ENCODE peak calls at places on chromosomes 7 and 10, in five cellular contexts. One of them, this sample, is unnamed.

GRCh38 chr7:25857376-25858067 is 294.5 kb upstream of the NFE2L3 start:
- DNase-seq in astrocyte: no peak
- DNase-seq in body of pancreas: no peak
- DNase-seq in NCI-H774: no peak
- DNase-seq in T-helper 2 cell: no peak
- DNase-seq in this sample: no peak

GRCh38 chr7:14837216-14837615 is 65.3 kb downstream of the DGKB start:
- DNase-seq in astrocyte: no peak
- DNase-seq in T-helper 2 cell: no peak
- DNase-seq in body of pancreas: no peak
- DNase-seq in NCI-H774: no peak
- DNase-seq in this sample: no peak

GRCh38 chr10:119726291-119727261 is 726 bp downstream of the INPP5F start:
- DNase-seq in NCI-H774: no peak
- DNase-seq in astrocyte: no peak
- DNase-seq in T-helper 2 cell: peak; percentile 15
- DNase-seq in body of pancreas: no peak
- DNase-seq in this sample: peak; percentile 64

GRCh38 chr7:155590215-155591023 is 44.1 kb upstream of the CNPY1 start:
- DNase-seq in body of pancreas: peak; percentile 68
- DNase-seq in NCI-H774: peak; percentile 46
- DNase-seq in astrocyte: peak; percentile 40
- DNase-seq in T-helper 2 cell: no peak
- DNase-seq in this sample: peak; percentile 58

GRCh38 chr7:51082096-51082840 is 234.3 kb downstream of the COBL start:
- DNase-seq in NCI-H774: no peak
- DNase-seq in body of pancreas: no peak
- DNase-seq in astrocyte: no peak
- DNase-seq in T-helper 2 cell: no peak
- DNase-seq in this sample: no peak

GRCh38 chr7:33961948-33962347 is 56.6 kb downstream of the BMPER start:
- DNase-seq in astrocyte: no peak
- DNase-seq in NCI-H774: no peak
- DNase-seq in T-helper 2 cell: no peak
- DNase-seq in body of pancreas: no peak
- DNase-seq in this sample: no peak

GRCh38 chr10:128150045-128150493 is 23.8 kb upstream of the MKI67 start:
- DNase-seq in body of pancreas: peak; percentile 45
- DNase-seq in astrocyte: peak; percentile 28
- DNase-seq in NCI-H774: peak; percentile 49
- DNase-seq in T-helper 2 cell: peak; percentile 58
- DNase-seq in this sample: peak; percentile 67

GRCh38 chr10:89966211-89966610 is 264.8 kb downstream of the KIF20B start:
- DNase-seq in NCI-H774: no peak
- DNase-seq in astrocyte: no peak
- DNase-seq in body of pancreas: no peak
- DNase-seq in T-helper 2 cell: no peak
- DNase-seq in this sample: no peak

GRCh38 chr7:45111298-45112223 is at the start of gene TBRG4:
- DNase-seq in NCI-H774: peak; percentile 95
- DNase-seq in astrocyte: peak; percentile 85
- DNase-seq in T-helper 2 cell: peak; percentile 91
- DNase-seq in body of pancreas: peak; percentile 95
- DNase-seq in this sample: peak; percentile 97

GRCh38 chr10:113753020-113753692 is 1.7 kb downstream of the PLEKHS1 start:
- DNase-seq in T-helper 2 cell: no peak
- DNase-seq in body of pancreas: no peak
- DNase-seq in astrocyte: no peak
- DNase-seq in NCI-H774: no peak
- DNase-seq in this sample: no peak

GRCh38 chr7:1703475-1704325 is 33.6 kb downstream of the ELFN1 start:
- DNase-seq in T-helper 2 cell: no peak
- DNase-seq in body of pancreas: no peak
- DNase-seq in NCI-H774: no peak
- DNase-seq in astrocyte: no peak
- DNase-seq in this sample: peak; percentile 38

GRCh38 chr10:59134302-59134701 is 42.1 kb upstream of the PHYHIPL start:
- DNase-seq in astrocyte: no peak
- DNase-seq in body of pancreas: no peak
- DNase-seq in NCI-H774: no peak
- DNase-seq in T-helper 2 cell: no peak
- DNase-seq in this sample: no peak

GRCh38 chr7:50341709-50342108 is 37.2 kb downstream of the IKZF1 start:
- DNase-seq in T-helper 2 cell: no peak
- DNase-seq in NCI-H774: no peak
- DNase-seq in body of pancreas: no peak
- DNase-seq in astrocyte: no peak
- DNase-seq in this sample: no peak

GRCh38 chr7:31382722-31383121 is 42.2 kb upstream of the NEUROD6 start:
- DNase-seq in body of pancreas: no peak
- DNase-seq in NCI-H774: no peak
- DNase-seq in T-helper 2 cell: no peak
- DNase-seq in astrocyte: no peak
- DNase-seq in this sample: no peak

GRCh38 chr10:132164801-132165278 is 21.9 kb upstream of the DPYSL4 start:
- DNase-seq in astrocyte: no peak
- DNase-seq in NCI-H774: no peak
- DNase-seq in body of pancreas: no peak
- DNase-seq in T-helper 2 cell: no peak
- DNase-seq in this sample: no peak

GRCh38 chr10:22629126-22629525 is 85.3 kb downstream of the PIP4K2A start:
- DNase-seq in body of pancreas: no peak
- DNase-seq in astrocyte: no peak
- DNase-seq in T-helper 2 cell: no peak
- DNase-seq in NCI-H774: no peak
- DNase-seq in this sample: no peak

GRCh38 chr7:92768501-92769360 is 67.6 kb downstream of the CDK6 start:
- DNase-seq in body of pancreas: no peak
- DNase-seq in astrocyte: no peak
- DNase-seq in NCI-H774: no peak
- DNase-seq in T-helper 2 cell: peak; percentile 8
- DNase-seq in this sample: no peak

GRCh38 chr10:50540069-50540825 is 83.5 kb downstream of the SGMS1 start:
- DNase-seq in astrocyte: no peak
- DNase-seq in T-helper 2 cell: peak; percentile 23
- DNase-seq in NCI-H774: no peak
- DNase-seq in body of pancreas: no peak
- DNase-seq in this sample: no peak

GRCh38 chr10:62589689-62590088 is 214.8 kb upstream of the ADO start:
- DNase-seq in T-helper 2 cell: no peak
- DNase-seq in NCI-H774: no peak
- DNase-seq in body of pancreas: no peak
- DNase-seq in astrocyte: no peak
- DNase-seq in this sample: no peak

GRCh38 chr10:7933757-7934156 is 115.5 kb downstream of the TAF3 start:
- DNase-seq in body of pancreas: no peak
- DNase-seq in astrocyte: no peak
- DNase-seq in NCI-H774: no peak
- DNase-seq in T-helper 2 cell: no peak
- DNase-seq in this sample: no peak

GRCh38 chr10:31619410-31620095 is 300.5 kb downstream of the ZEB1 start:
- DNase-seq in body of pancreas: no peak
- DNase-seq in astrocyte: no peak
- DNase-seq in T-helper 2 cell: no peak
- DNase-seq in NCI-H774: no peak
- DNase-seq in this sample: no peak

GRCh38 chr7:29989257-29989995 is at the start of gene SCRN1:
- DNase-seq in T-helper 2 cell: no peak
- DNase-seq in body of pancreas: peak; percentile 36
- DNase-seq in astrocyte: no peak
- DNase-seq in NCI-H774: peak; percentile 43
- DNase-seq in this sample: no peak

GRCh38 chr7:44321796-44322195 is 3.6 kb downstream of the CAMK2B start:
- DNase-seq in body of pancreas: no peak
- DNase-seq in astrocyte: no peak
- DNase-seq in T-helper 2 cell: no peak
- DNase-seq in NCI-H774: no peak
- DNase-seq in this sample: no peak

GRCh38 chr10:107544706-107545520 is 380.4 kb upstream of the SORCS1 start:
- DNase-seq in T-helper 2 cell: no peak
- DNase-seq in NCI-H774: no peak
- DNase-seq in astrocyte: no peak
- DNase-seq in body of pancreas: no peak
- DNase-seq in this sample: no peak

GRCh38 chr7:43764807-43765491 is 6.5 kb downstream of the BLVRA start:
- DNase-seq in T-helper 2 cell: no peak
- DNase-seq in NCI-H774: no peak
- DNase-seq in body of pancreas: no peak
- DNase-seq in astrocyte: peak; percentile 31
- DNase-seq in this sample: no peak

GRCh38 chr10:43136995-43137700 is 1.1 kb upstream of the CSGALNACT2 start:
- DNase-seq in astrocyte: no peak
- DNase-seq in body of pancreas: no peak
- DNase-seq in NCI-H774: no peak
- DNase-seq in T-helper 2 cell: no peak
- DNase-seq in this sample: no peak

GRCh38 chr7:135745702-135746312 is 2.8 kb downstream of the FAM180A start:
- DNase-seq in T-helper 2 cell: no peak
- DNase-seq in astrocyte: peak; percentile 99
- DNase-seq in NCI-H774: no peak
- DNase-seq in body of pancreas: peak; percentile 39
- DNase-seq in this sample: peak; percentile 49

GRCh38 chr10:26334932-26335573 is 103.1 kb upstream of the APBB1IP start:
- DNase-seq in T-helper 2 cell: peak; percentile 45
- DNase-seq in body of pancreas: peak; percentile 63
- DNase-seq in NCI-H774: peak; percentile 38
- DNase-seq in astrocyte: peak; percentile 19
- DNase-seq in this sample: peak; percentile 58

GRCh38 chr7:110386914-110387313 is 704.0 kb upstream of the LRRN3 start:
- DNase-seq in NCI-H774: no peak
- DNase-seq in body of pancreas: no peak
- DNase-seq in T-helper 2 cell: no peak
- DNase-seq in astrocyte: peak; percentile 73
- DNase-seq in this sample: no peak

GRCh38 chr10:61682323-61682722 is 19.6 kb downstream of the CABCOCO1 start:
- DNase-seq in body of pancreas: no peak
- DNase-seq in astrocyte: no peak
- DNase-seq in T-helper 2 cell: no peak
- DNase-seq in NCI-H774: no peak
- DNase-seq in this sample: no peak

GRCh38 chr7:81273601-81274397 is 354.9 kb upstream of the SEMA3C start:
- DNase-seq in T-helper 2 cell: no peak
- DNase-seq in NCI-H774: no peak
- DNase-seq in astrocyte: no peak
- DNase-seq in body of pancreas: no peak
- DNase-seq in this sample: no peak

GRCh38 chr10:122051609-122052385 is 62.8 kb downstream of the TACC2 start:
- DNase-seq in astrocyte: peak; percentile 53
- DNase-seq in body of pancreas: peak; percentile 64
- DNase-seq in NCI-H774: no peak
- DNase-seq in T-helper 2 cell: no peak
- DNase-seq in this sample: no peak

GRCh38 chr7:106239406-106239805 is 45.4 kb downstream of the NAMPT start:
- DNase-seq in T-helper 2 cell: no peak
- DNase-seq in body of pancreas: no peak
- DNase-seq in astrocyte: no peak
- DNase-seq in NCI-H774: no peak
- DNase-seq in this sample: peak; percentile 62

This sample was measured in left lobe of liver.